ENCODE peak calls at places on chromosome 22, in five cellular contexts. A, E, S, O and G are unnamed samples.

GRCh38 chr22:50609599-50609998 is 9.0 kb downstream of the MAPK8IP2 start:
- DNase-seq in S (no peak), O (no peak), E (no peak), A (no peak), G (no peak)

GRCh38 chr22:29580200-29580810 is 608 bp downstream of the NIPSNAP1 start:
- DNase-seq in S (no peak), E (no peak), O (no peak), A (peak), G (peak)

GRCh38 chr22:42695294-42695693 is 25.4 kb downstream of the A4GALT start:
- DNase-seq in S (no peak), A (no peak), E (no peak), O (no peak), G (no peak)

GRCh38 chr22:22210375-22210774 is 34.2 kb upstream of the VPREB1 start:
- DNase-seq in E (no peak), S (peak), A (no peak), O (no peak), G (no peak)

GRCh38 chr22:34036936-34037335 is 116.7 kb upstream of the LARGE1 start:
- DNase-seq in E (no peak), S (no peak), A (no peak), O (no peak), G (no peak)

GRCh38 chr22:24845036-24845918 is 39.3 kb downstream of the SGSM1 start:
- DNase-seq in S (no peak), O (no peak), A (no peak), E (no peak), G (no peak)

GRCh38 chr22:43862074-43862881 is at the start of gene SULT4A1:
- DNase-seq in S (peak), O (no peak), A (no peak), E (peak), G (peak)

GRCh38 chr22:36773935-36774334 is 2.0 kb downstream of the IFT27 start:
- DNase-seq in E (peak), O (no peak), A (no peak), S (no peak), G (no peak)

GRCh38 chr22:29877620-29878019 is 5.4 kb upstream of the MTMR3 start:
- DNase-seq in A (no peak), S (no peak), O (no peak), E (no peak), G (no peak)

GRCh38 chr22:42743501-42743991 is 22.9 kb upstream of the A4GALT start:
- DNase-seq in O (no peak), E (no peak), S (no peak), A (peak), G (no peak)

GRCh38 chr22:37904572-37905533 is 1.2 kb upstream of the MICALL1 start:
- DNase-seq in O (no peak), A (peak), S (peak), E (peak), G (no peak)

GRCh38 chr22:21937821-21938070 is 14.9 kb downstream of the PPM1F start:
- DNase-seq in O (no peak), S (no peak), E (no peak), A (no peak), G (no peak)

GRCh38 chr22:36180038-36180880 is 19.7 kb upstream of the APOL3 start:
- DNase-seq in E (peak), O (no peak), S (peak), A (peak), G (peak)

GRCh38 chr22:27223317-27224177 is 566.2 kb downstream of the MIAT start:
- DNase-seq in O (no peak), A (no peak), E (no peak), S (no peak), G (no peak)

GRCh38 chr22:24834845-24835570 is 29.0 kb downstream of the SGSM1 start:
- DNase-seq in O (no peak), A (peak), S (peak), E (peak), G (peak)

GRCh38 chr22:44728761-44729261 is 23.6 kb upstream of the ARHGAP8 start:
- DNase-seq in O (no peak), E (no peak), A (no peak), S (no peak), G (no peak)

GRCh38 chr22:42314709-42315391 is 44.4 kb upstream of the TCF20 start:
- DNase-seq in O (no peak), A (no peak), S (no peak), E (no peak), G (no peak)

GRCh38 chr22:35454416-35455054 is 54.6 kb downstream of the MCM5 start:
- DNase-seq in S (no peak), O (no peak), E (no peak), A (no peak), G (no peak)

GRCh38 chr22:24977370-24978230 is 25.1 kb downstream of the KIAA1671 start:
- DNase-seq in A (no peak), O (no peak), S (no peak), E (no peak), G (no peak)

GRCh38 chr22:20494978-20495860 is at the start of gene KLHL22:
- DNase-seq in S (no peak), E (no peak), A (peak), O (no peak), G (peak)

GRCh38 chr22:49825436-49825835 is 2.2 kb downstream of the BRD1 start:
- DNase-seq in O (no peak), S (no peak), A (peak), E (no peak), G (no peak)

GRCh38 chr22:27247691-27248434 is 553.7 kb downstream of the MN1 start:
- DNase-seq in A (no peak), S (no peak), O (no peak), E (no peak), G (no peak)

GRCh38 chr22:16803255-16803917 is 21.8 kb downstream of the XKR3 start:
- DNase-seq in E (no peak), O (no peak), A (no peak), S (no peak), G (no peak)

DNA sequence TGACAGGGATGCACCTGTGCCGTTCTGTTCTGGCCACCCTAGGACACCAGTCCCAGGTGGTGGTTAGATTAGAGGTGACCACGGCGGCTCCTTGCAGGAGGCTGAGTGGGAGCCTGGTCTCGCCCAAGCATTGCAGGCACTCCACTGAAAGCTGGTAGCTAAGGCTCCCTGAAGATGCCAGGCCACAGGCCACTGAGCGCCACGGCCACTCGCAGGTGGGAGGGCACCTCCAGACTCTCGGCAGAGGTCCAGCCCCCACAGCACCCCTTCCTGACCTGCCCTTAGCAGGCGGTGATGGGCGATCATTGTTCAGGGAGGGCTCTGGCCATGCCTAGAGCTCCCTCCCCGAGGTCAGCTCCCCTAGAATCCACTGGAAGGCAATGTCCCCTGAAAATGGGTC is 1270.2 kb downstream of the BRD1 start:
- DNase-seq in A (no peak), O (no peak), S (no peak), E (no peak), G (no peak)
- H3K4me2 ChIP-seq in A (no peak), O (no peak), S (no peak), E (no peak), G (no peak)

GRCh38 chr22:39478461-39478860 is 21.6 kb downstream of the MGAT3 start:
- DNase-seq in S (no peak), A (no peak), E (peak), O (no peak), G (no peak)

GRCh38 chr22:39479254-39479653 is 22.4 kb downstream of the MGAT3 start:
- DNase-seq in O (no peak), E (no peak), A (no peak), S (no peak), G (no peak)

GRCh38 chr22:39481595-39481994 is 20.5 kb upstream of the MIEF1 start:
- DNase-seq in E (no peak), S (no peak), A (no peak), O (no peak), G (no peak)

GRCh38 chr22:39482768-39483167 is 19.3 kb upstream of the MIEF1 start:
- DNase-seq in S (no peak), E (no peak), A (no peak), O (no peak), G (no peak)

GRCh38 chr22:39481054-39481453 is 21.0 kb upstream of the MIEF1 start:
- DNase-seq in E (no peak), S (no peak), O (no peak), A (no peak), G (no peak)
- TF ChIP-seq ZNF274 in E (no peak), S (no peak), O (no peak), A (no peak), G (no peak)

GRCh38 chr22:46629291-46629690 is 9.1 kb downstream of the GRAMD4 start:
- DNase-seq in S (no peak), A (no peak), O (no peak), E (no peak), G (no peak)
- H3K4me2 ChIP-seq in S (no peak), A (no peak), O (no peak), E (no peak), G (no peak)

DNA sequence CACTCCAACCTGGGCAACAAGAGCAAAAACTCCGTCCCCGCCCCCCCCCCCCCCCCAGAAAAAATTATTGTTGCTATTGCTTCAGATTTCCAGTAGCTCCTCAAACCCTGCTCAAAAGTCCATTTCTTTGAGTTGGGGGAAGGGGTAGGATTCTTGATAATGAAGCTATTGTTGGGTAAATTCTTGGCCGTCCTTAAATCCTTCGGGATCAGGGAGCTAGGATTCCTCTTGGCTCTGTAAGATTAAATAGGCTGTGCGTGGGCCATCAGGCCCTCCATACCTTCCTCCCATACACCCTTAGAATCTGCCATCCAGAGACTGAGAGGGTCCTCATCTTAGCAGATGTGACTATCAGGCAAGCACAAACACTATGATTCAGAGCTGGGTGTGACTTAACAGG is 16.4 kb downstream of the YWHAH start:
- DNase-seq in S (no peak), A (no peak), O (no peak), E (no peak), G (no peak)
- TF ChIP-seq ZNF274 in S (no peak), A (no peak), O (no peak), E (no peak), G (no peak)

DNA sequence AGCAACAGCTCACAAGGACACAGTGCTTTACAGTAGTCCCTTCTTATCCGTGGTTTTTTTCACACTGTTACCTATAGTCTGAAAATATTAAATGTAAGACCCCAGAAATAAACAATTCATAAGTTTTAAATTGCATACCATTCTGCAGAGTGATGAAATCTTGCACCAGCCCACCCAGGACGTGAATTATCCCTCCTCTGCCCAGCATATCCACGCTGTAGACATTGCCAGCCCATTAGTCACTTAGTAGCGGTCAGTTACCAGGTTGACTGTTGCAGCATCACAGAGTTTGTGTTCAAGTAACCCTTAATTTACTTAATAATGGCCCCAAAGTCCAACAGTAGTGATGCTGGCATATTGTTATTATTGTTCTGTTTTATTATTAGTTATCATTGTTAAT is 3.6 kb downstream of the CLTCL1 start:
- DNase-seq in S (no peak), O (no peak), A (no peak), E (no peak), G (no peak)
- H3K4me2 ChIP-seq in S (no peak), O (no peak), A (no peak), E (no peak), G (peak)

GRCh38 chr22:23401910-23402274 is 178.2 kb downstream of the IGLL1 start:
- DNase-seq in E (peak), A (no peak), O (no peak), S (no peak), G (no peak)
- TF ChIP-seq ZNF274 in E (no peak), A (no peak), O (no peak), S (no peak), G (no peak)